ENCODE peak calls at places on chromosomes 7 and 10, in ten cellular contexts. One of them, this sample, is unnamed.

GRCh38 chr10:95346715-95347401 is 56.1 kb upstream of the PDLIM1 start:
- DNase-seq in GM23248: peak
- DNase-seq in pancreas: no peak
- DNase-seq in tibial artery: no peak
- DNase-seq in stomach: no peak
- DNase-seq in coronary artery: no peak
- DNase-seq in choroid plexus epithelial cell: peak
- DNase-seq in RWPE2: no peak
- DNase-seq in lower lobe of right lung: no peak
- DNase-seq in spleen: no peak
- DNase-seq in this sample: no peak

GRCh38 chr7:66883716-66884115 is 37.3 kb upstream of the TMEM248 start:
- DNase-seq in tibial artery: no peak
- DNase-seq in coronary artery: no peak
- DNase-seq in choroid plexus epithelial cell: peak
- DNase-seq in spleen: no peak
- DNase-seq in pancreas: no peak
- DNase-seq in RWPE2: no peak
- DNase-seq in stomach: no peak
- DNase-seq in lower lobe of right lung: no peak
- DNase-seq in GM23248: peak
- DNase-seq in this sample: no peak

GRCh38 chr7:155769701-155770100 is 42.6 kb downstream of the SHH start:
- DNase-seq in RWPE2: no peak
- DNase-seq in choroid plexus epithelial cell: peak
- DNase-seq in pancreas: no peak
- DNase-seq in stomach: no peak
- DNase-seq in spleen: no peak
- DNase-seq in GM23248: peak
- DNase-seq in lower lobe of right lung: no peak
- DNase-seq in tibial artery: no peak
- DNase-seq in coronary artery: no peak
- DNase-seq in this sample: no peak

GRCh38 chr10:535953-536352 is 153.5 kb downstream of the DIP2C start:
- DNase-seq in RWPE2: no peak
- DNase-seq in tibial artery: no peak
- DNase-seq in choroid plexus epithelial cell: no peak
- DNase-seq in pancreas: no peak
- DNase-seq in spleen: peak
- DNase-seq in coronary artery: no peak
- DNase-seq in lower lobe of right lung: no peak
- DNase-seq in stomach: no peak
- DNase-seq in GM23248: no peak
- DNase-seq in this sample: peak

GRCh38 chr10:50604823-50605222 is 18.9 kb downstream of the SGMS1 start:
- DNase-seq in pancreas: no peak
- DNase-seq in RWPE2: no peak
- DNase-seq in tibial artery: no peak
- DNase-seq in spleen: no peak
- DNase-seq in lower lobe of right lung: no peak
- DNase-seq in stomach: no peak
- DNase-seq in choroid plexus epithelial cell: peak
- DNase-seq in GM23248: peak
- DNase-seq in coronary artery: no peak
- DNase-seq in this sample: no peak

GRCh38 chr10:80516506-80517075 is 21.1 kb upstream of the SH2D4B start:
- DNase-seq in RWPE2: no peak
- DNase-seq in coronary artery: no peak
- DNase-seq in choroid plexus epithelial cell: no peak
- DNase-seq in pancreas: no peak
- DNase-seq in tibial artery: peak
- DNase-seq in lower lobe of right lung: no peak
- DNase-seq in stomach: no peak
- DNase-seq in spleen: peak
- DNase-seq in GM23248: no peak
- DNase-seq in this sample: peak

GRCh38 chr7:32059289-32060045 is 10.7 kb downstream of the PDE1C start:
- DNase-seq in RWPE2: no peak
- DNase-seq in choroid plexus epithelial cell: peak
- DNase-seq in GM23248: peak
- DNase-seq in tibial artery: no peak
- DNase-seq in stomach: no peak
- DNase-seq in coronary artery: no peak
- DNase-seq in lower lobe of right lung: no peak
- DNase-seq in spleen: no peak
- DNase-seq in pancreas: no peak
- DNase-seq in this sample: no peak

GRCh38 chr7:29386196-29386765 is 177.4 kb upstream of the PRR15 start:
- DNase-seq in stomach: no peak
- DNase-seq in RWPE2: no peak
- DNase-seq in GM23248: no peak
- DNase-seq in tibial artery: no peak
- DNase-seq in lower lobe of right lung: no peak
- DNase-seq in pancreas: no peak
- DNase-seq in choroid plexus epithelial cell: no peak
- DNase-seq in coronary artery: no peak
- DNase-seq in spleen: no peak
- DNase-seq in this sample: no peak

GRCh38 chr10:74500026-74500704 is 326.2 kb upstream of the KAT6B start:
- DNase-seq in tibial artery: no peak
- DNase-seq in RWPE2: no peak
- DNase-seq in GM23248: no peak
- DNase-seq in spleen: no peak
- DNase-seq in choroid plexus epithelial cell: no peak
- DNase-seq in lower lobe of right lung: no peak
- DNase-seq in pancreas: no peak
- DNase-seq in stomach: no peak
- DNase-seq in coronary artery: no peak
- DNase-seq in this sample: no peak

GRCh38 chr10:118504044-118504944 is 91.2 kb downstream of the PRLHR start:
- DNase-seq in tibial artery: no peak
- DNase-seq in spleen: no peak
- DNase-seq in stomach: no peak
- DNase-seq in pancreas: no peak
- DNase-seq in GM23248: peak
- DNase-seq in RWPE2: peak
- DNase-seq in lower lobe of right lung: no peak
- DNase-seq in choroid plexus epithelial cell: peak
- DNase-seq in coronary artery: no peak
- DNase-seq in this sample: no peak

GRCh38 chr10:28970231-28970630 is 292.9 kb downstream of the BAMBI start:
- DNase-seq in spleen: no peak
- DNase-seq in tibial artery: no peak
- DNase-seq in stomach: no peak
- DNase-seq in choroid plexus epithelial cell: peak
- DNase-seq in coronary artery: no peak
- DNase-seq in RWPE2: no peak
- DNase-seq in GM23248: no peak
- DNase-seq in lower lobe of right lung: no peak
- DNase-seq in pancreas: no peak
- DNase-seq in this sample: no peak

GRCh38 chr7:132815696-132816334 is 239.5 kb upstream of the PLXNA4 start:
- DNase-seq in tibial artery: no peak
- DNase-seq in RWPE2: no peak
- DNase-seq in spleen: no peak
- DNase-seq in lower lobe of right lung: no peak
- DNase-seq in GM23248: no peak
- DNase-seq in choroid plexus epithelial cell: peak
- DNase-seq in coronary artery: no peak
- DNase-seq in pancreas: no peak
- DNase-seq in stomach: no peak
- DNase-seq in this sample: no peak

GRCh38 chr7:26458751-26459150 is 167.1 kb downstream of the SNX10 start:
- DNase-seq in pancreas: no peak
- DNase-seq in tibial artery: no peak
- DNase-seq in RWPE2: no peak
- DNase-seq in lower lobe of right lung: no peak
- DNase-seq in coronary artery: no peak
- DNase-seq in choroid plexus epithelial cell: no peak
- DNase-seq in GM23248: no peak
- DNase-seq in stomach: no peak
- DNase-seq in spleen: no peak
- DNase-seq in this sample: no peak

GRCh38 chr10:60446855-60447254 is 57.2 kb upstream of the ANK3 start:
- DNase-seq in tibial artery: no peak
- DNase-seq in lower lobe of right lung: peak
- DNase-seq in pancreas: peak
- DNase-seq in choroid plexus epithelial cell: no peak
- DNase-seq in RWPE2: no peak
- DNase-seq in coronary artery: no peak
- DNase-seq in spleen: no peak
- DNase-seq in stomach: no peak
- DNase-seq in GM23248: peak
- DNase-seq in this sample: peak

GRCh38 chr10:110871236-110872084 is at the start of gene PDCD4:
- DNase-seq in RWPE2: peak
- DNase-seq in GM23248: peak
- DNase-seq in pancreas: peak
- DNase-seq in lower lobe of right lung: peak
- DNase-seq in stomach: peak
- DNase-seq in choroid plexus epithelial cell: peak
- DNase-seq in tibial artery: peak
- DNase-seq in coronary artery: peak
- DNase-seq in spleen: peak
- DNase-seq in this sample: peak

GRCh38 chr10:110868981-110869380 is 2.7 kb upstream of the PDCD4 start:
- DNase-seq in RWPE2: no peak
- DNase-seq in tibial artery: no peak
- DNase-seq in choroid plexus epithelial cell: no peak
- DNase-seq in spleen: no peak
- DNase-seq in stomach: no peak
- DNase-seq in GM23248: no peak
- DNase-seq in lower lobe of right lung: no peak
- DNase-seq in pancreas: no peak
- DNase-seq in coronary artery: no peak
- DNase-seq in this sample: no peak

GRCh38 chr10:110872145-110872983 is 636 bp downstream of the PDCD4 start:
- DNase-seq in stomach: peak
- DNase-seq in lower lobe of right lung: peak
- DNase-seq in spleen: peak
- DNase-seq in RWPE2: peak
- DNase-seq in tibial artery: peak
- DNase-seq in coronary artery: peak
- DNase-seq in choroid plexus epithelial cell: peak
- DNase-seq in GM23248: peak
- DNase-seq in pancreas: peak
- DNase-seq in this sample: peak

GRCh38 chr10:110872984-110873569 is 1.3 kb downstream of the PDCD4 start:
- DNase-seq in spleen: no peak
- DNase-seq in pancreas: no peak
- DNase-seq in GM23248: peak
- DNase-seq in tibial artery: no peak
- DNase-seq in RWPE2: no peak
- DNase-seq in lower lobe of right lung: no peak
- DNase-seq in coronary artery: no peak
- DNase-seq in stomach: no peak
- DNase-seq in choroid plexus epithelial cell: no peak
- DNase-seq in this sample: no peak

GRCh38 chr10:110870823-110871235 is 899 bp upstream of the PDCD4 start:
- DNase-seq in RWPE2: no peak
- DNase-seq in stomach: no peak
- DNase-seq in tibial artery: no peak
- DNase-seq in coronary artery: no peak
- DNase-seq in GM23248: peak
- DNase-seq in choroid plexus epithelial cell: peak
- DNase-seq in lower lobe of right lung: no peak
- DNase-seq in pancreas: no peak
- DNase-seq in spleen: no peak
- DNase-seq in this sample: no peak
- H3K4me3 ChIP-seq in RWPE2: no peak
- H3K4me3 ChIP-seq in stomach: peak
- H3K4me3 ChIP-seq in tibial artery: peak
- H3K4me3 ChIP-seq in coronary artery: peak
- H3K4me3 ChIP-seq in GM23248: peak
- H3K4me3 ChIP-seq in choroid plexus epithelial cell: no peak
- H3K4me3 ChIP-seq in lower lobe of right lung: peak
- H3K4me3 ChIP-seq in pancreas: peak
- H3K4me3 ChIP-seq in spleen: peak
- H3K4me3 ChIP-seq in this sample: no peak

DNA sequence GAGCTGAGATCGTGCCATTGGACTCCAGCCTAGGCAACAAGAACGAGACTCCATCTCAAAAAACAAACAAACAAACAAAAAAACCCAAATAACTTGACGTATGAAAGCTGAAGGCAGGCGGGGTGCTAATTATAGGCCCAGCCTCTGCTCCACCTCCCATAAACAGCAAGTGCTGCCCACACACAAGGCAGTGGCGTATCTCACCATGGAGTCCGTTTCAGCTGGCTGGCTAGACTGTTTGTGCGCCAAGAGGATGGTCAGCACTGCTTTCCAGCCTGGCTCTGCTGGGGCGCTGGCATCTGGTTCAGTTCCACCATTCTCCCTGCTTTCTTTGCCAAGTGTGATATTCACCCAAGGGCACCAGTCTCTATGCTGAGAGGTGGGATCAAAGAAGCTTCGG is 29.1 kb downstream of the ZC3HC1 start:
- DNase-seq in choroid plexus epithelial cell: no peak
- DNase-seq in spleen: no peak
- DNase-seq in lower lobe of right lung: no peak
- DNase-seq in stomach: no peak
- DNase-seq in coronary artery: no peak
- DNase-seq in pancreas: no peak
- DNase-seq in tibial artery: no peak
- DNase-seq in GM23248: no peak
- DNase-seq in RWPE2: no peak
- DNase-seq in this sample: no peak
- H3K4me3 ChIP-seq in choroid plexus epithelial cell: no peak
- H3K4me3 ChIP-seq in spleen: no peak
- H3K4me3 ChIP-seq in lower lobe of right lung: no peak
- H3K4me3 ChIP-seq in stomach: no peak
- H3K4me3 ChIP-seq in coronary artery: no peak
- H3K4me3 ChIP-seq in pancreas: no peak
- H3K4me3 ChIP-seq in tibial artery: no peak
- H3K4me3 ChIP-seq in GM23248: no peak
- H3K4me3 ChIP-seq in RWPE2: no peak
- H3K4me3 ChIP-seq in this sample: no peak

DNA sequence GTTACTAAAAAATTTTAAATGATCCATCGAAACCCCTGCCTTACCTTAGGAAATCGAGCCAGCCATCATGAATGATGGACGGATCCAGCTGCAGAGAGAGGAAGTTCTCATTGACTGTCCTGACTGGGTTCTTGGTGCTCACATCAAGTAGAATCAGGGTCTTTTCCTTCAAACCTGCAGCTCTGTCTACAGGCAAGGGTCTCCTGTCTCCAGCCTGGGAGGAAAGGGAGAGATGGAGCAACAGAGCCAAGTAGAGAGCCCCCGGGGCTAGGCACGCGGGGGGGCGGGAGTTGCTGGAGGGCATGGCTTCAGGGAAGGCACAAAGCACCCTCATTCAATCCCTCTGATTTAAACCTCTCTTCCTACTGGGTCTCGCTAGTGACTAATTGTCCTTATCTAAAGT is at the start of gene HPSE2:
- DNase-seq in GM23248: no peak
- DNase-seq in stomach: no peak
- DNase-seq in tibial artery: no peak
- DNase-seq in choroid plexus epithelial cell: no peak
- DNase-seq in RWPE2: no peak
- DNase-seq in spleen: no peak
- DNase-seq in coronary artery: no peak
- DNase-seq in pancreas: no peak
- DNase-seq in lower lobe of right lung: no peak
- DNase-seq in this sample: no peak
- H3K4me3 ChIP-seq in GM23248: peak
- H3K4me3 ChIP-seq in stomach: peak
- H3K4me3 ChIP-seq in tibial artery: peak
- H3K4me3 ChIP-seq in choroid plexus epithelial cell: no peak
- H3K4me3 ChIP-seq in RWPE2: no peak
- H3K4me3 ChIP-seq in spleen: no peak
- H3K4me3 ChIP-seq in coronary artery: peak
- H3K4me3 ChIP-seq in pancreas: no peak
- H3K4me3 ChIP-seq in lower lobe of right lung: peak
- H3K4me3 ChIP-seq in this sample: peak

GRCh38 chr7:134865001-134865845 is 85.8 kb downstream of the CALD1 start:
- DNase-seq in GM23248: peak
- DNase-seq in tibial artery: no peak
- DNase-seq in stomach: no peak
- DNase-seq in choroid plexus epithelial cell: peak
- DNase-seq in pancreas: no peak
- DNase-seq in spleen: no peak
- DNase-seq in coronary artery: no peak
- DNase-seq in lower lobe of right lung: no peak
- DNase-seq in RWPE2: no peak
- DNase-seq in this sample: no peak
- H3K4me3 ChIP-seq in GM23248: peak
- H3K4me3 ChIP-seq in tibial artery: peak
- H3K4me3 ChIP-seq in stomach: peak
- H3K4me3 ChIP-seq in choroid plexus epithelial cell: peak
- H3K4me3 ChIP-seq in pancreas: no peak
- H3K4me3 ChIP-seq in spleen: no peak
- H3K4me3 ChIP-seq in coronary artery: peak
- H3K4me3 ChIP-seq in lower lobe of right lung: peak
- H3K4me3 ChIP-seq in RWPE2: no peak
- H3K4me3 ChIP-seq in this sample: no peak